ENCODE peak calls at places on chromosomes 7 and 10, in six cellular contexts. D is H9; C is CD4-positive, alpha-beta T cell; T is psoas muscle; A is left lung; V is tibial artery. Z is an unnamed sample.

GRCh38 chr7:122944682-122945303 is 50.7 kb downstream of the TAS2R16 start:
- DNase-seq in D (no peak), C (no peak), V (no peak), A (no peak), T (no peak), Z (no peak)

GRCh38 chr7:78226059-78226658 is 427.6 kb downstream of the PHTF2 start:
- DNase-seq in A (peak), D (peak), C (no peak), T (no peak), V (no peak), Z (no peak)

GRCh38 chr10:14032406-14032998 is 298.2 kb downstream of the FRMD4A start:
- DNase-seq in D (peak), C (peak), T (no peak), V (no peak), A (no peak), Z (no peak)

GRCh38 chr7:44043902-44044301 is 600 bp upstream of the DBNL start:
- DNase-seq in T (no peak), C (no peak), A (no peak), D (no peak), V (no peak), Z (no peak)

GRCh38 chr10:122513053-122513452 is 47.5 kb upstream of the DMBT1 start:
- DNase-seq in D (no peak), T (no peak), C (no peak), A (no peak), V (no peak), Z (no peak)

GRCh38 chr10:30435068-30435422 is 1.1 kb downstream of the MAP3K8 start:
- DNase-seq in A (peak), V (peak), C (no peak), D (no peak), T (peak), Z (no peak)

GRCh38 chr10:80908596-80908995 is 370.9 kb downstream of the SH2D4B start:
- DNase-seq in C (no peak), V (no peak), D (no peak), T (no peak), A (no peak), Z (no peak)

GRCh38 chr10:74988787-74989574 is 122.5 kb upstream of the SAMD8 start:
- DNase-seq in T (no peak), C (no peak), D (no peak), V (no peak), A (no peak), Z (no peak)

GRCh38 chr7:575425-576366 is 56.0 kb upstream of the PDGFA start:
- DNase-seq in T (no peak), C (no peak), A (no peak), D (no peak), V (no peak), Z (no peak)

GRCh38 chr7:149715476-149715875 is 57.9 kb downstream of the ZNF467 start:
- DNase-seq in D (peak), V (no peak), T (no peak), A (no peak), C (no peak), Z (no peak)

GRCh38 chr7:26381476-26382175 is 90.0 kb downstream of the SNX10 start:
- DNase-seq in V (no peak), D (no peak), A (no peak), T (no peak), C (no peak), Z (no peak)

GRCh38 chr10:61765176-61766087 is 102.7 kb downstream of the CABCOCO1 start:
- DNase-seq in D (no peak), T (no peak), A (no peak), C (no peak), V (no peak), Z (no peak)

GRCh38 chr7:43166686-43167085 is 54.2 kb downstream of the HECW1 start:
- DNase-seq in A (no peak), D (no peak), V (no peak), T (no peak), C (no peak), Z (no peak)

GRCh38 chr10:49053053-49053997 is 62.0 kb downstream of the VSTM4 start:
- DNase-seq in A (no peak), D (no peak), C (no peak), T (peak), V (no peak), Z (no peak)

GRCh38 chr7:107693396-107693795 is 32.8 kb downstream of the SLC26A4 start:
- DNase-seq in T (no peak), C (no peak), V (no peak), D (no peak), A (no peak), Z (no peak)

GRCh38 chr7:72546586-72546985 is 134.4 kb upstream of the CALN1 start:
- DNase-seq in V (no peak), T (no peak), D (no peak), C (no peak), A (no peak), Z (no peak)

GRCh38 chr10:127937915-127938440 is 31.1 kb downstream of the PTPRE start:
- DNase-seq in D (no peak), C (no peak), T (no peak), V (no peak), A (no peak), Z (no peak)

GRCh38 chr7:90973146-90973545 is 291.1 kb upstream of the FZD1 start:
- DNase-seq in V (no peak), C (no peak), A (no peak), T (no peak), D (no peak), Z (no peak)

GRCh38 chr10:94578790-94579189 is 33.2 kb downstream of the HELLS start:
- DNase-seq in T (no peak), C (no peak), V (no peak), A (no peak), D (no peak), Z (no peak)

GRCh38 chr7:70178787-70179186 is 580.5 kb downstream of the AUTS2 start:
- DNase-seq in C (no peak), V (no peak), A (peak), D (no peak), T (no peak), Z (no peak)

GRCh38 chr10:93465806-93466675 is 16.1 kb downstream of the MYOF start:
- DNase-seq in A (peak), V (peak), T (peak), D (no peak), C (no peak), Z (peak)

GRCh38 chr10:79142064-79142491 is 73.3 kb downstream of the ZMIZ1 start:
- DNase-seq in V (peak), C (no peak), A (no peak), D (no peak), T (peak), Z (no peak)

GRCh38 chr10:76902949-76903348 is 734.7 kb downstream of the KCNMA1 start:
- DNase-seq in V (no peak), A (no peak), C (no peak), T (no peak), D (peak), Z (no peak)

GRCh38 chr10:43998021-43998809 is 349.5 kb upstream of the ZNF32 start:
- DNase-seq in D (no peak), T (no peak), A (no peak), V (no peak), C (no peak), Z (no peak)

GRCh38 chr10:76150139-76150885 is 718.9 kb downstream of the LRMDA start:
- DNase-seq in T (no peak), V (no peak), D (peak), C (no peak), A (peak), Z (no peak)

GRCh38 chr7:48171190-48171589 is at the start of gene ABCA13:
- DNase-seq in D (no peak), A (no peak), C (no peak), T (no peak), V (no peak), Z (no peak)

GRCh38 chr10:3867454-3868273 is 82.7 kb upstream of the KLF6 start:
- DNase-seq in D (no peak), A (no peak), T (no peak), V (no peak), C (no peak), Z (no peak)

GRCh38 chr7:86942081-86942480 is 117.4 kb downstream of the ELAPOR2 start:
- DNase-seq in A (no peak), C (no peak), D (no peak), V (no peak), T (no peak), Z (no peak)

GRCh38 chr7:128791121-128791967 is 424 bp upstream of the CCDC136 start:
- DNase-seq in C (peak), D (peak), V (peak), A (peak), T (peak), Z (no peak)

GRCh38 chr7:128703605-128704004 is 31.5 kb downstream of the GARIN1A start:
- DNase-seq in C (no peak), V (no peak), A (no peak), T (no peak), D (no peak), Z (no peak)

GRCh38 chr10:88178758-88179157 is 315.3 kb downstream of the PTEN start:
- DNase-seq in T (no peak), C (no peak), D (no peak), A (no peak), V (no peak), Z (no peak)

GRCh38 chr10:33746878-33747277 is 412.4 kb upstream of the NRP1 start:
- DNase-seq in A (no peak), C (no peak), V (no peak), T (no peak), D (no peak), Z (no peak)

DNA sequence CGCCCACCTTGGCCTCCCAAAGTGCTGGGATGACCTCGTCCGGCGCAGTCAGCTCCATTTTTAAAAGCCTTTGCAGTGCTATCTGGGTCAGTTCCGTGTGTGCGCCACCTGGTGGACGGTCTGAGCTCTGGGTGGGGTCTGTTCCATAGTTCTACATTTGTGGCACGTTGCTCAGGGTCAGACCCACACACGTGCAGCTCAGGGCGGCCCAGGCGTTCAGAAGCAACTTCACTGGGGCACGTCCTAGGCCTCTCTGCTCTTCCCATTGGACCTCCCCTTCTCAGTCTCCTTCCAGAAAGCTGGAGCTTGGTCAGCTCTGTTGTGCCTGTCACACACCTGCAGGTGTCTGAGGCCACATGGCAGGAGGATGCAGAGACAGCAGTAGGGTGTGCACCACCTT is 137.9 kb downstream of the DNAJB6 start:
- DNase-seq in A (no peak), V (peak), D (peak), T (no peak), C (no peak), Z (no peak)
- TF ChIP-seq CTCF in A (no peak), V (no peak), D (peak), T (peak), C (peak), Z (peak)

GRCh38 chr7:11749629-11750028 is 82.4 kb downstream of the THSD7A start:
- DNase-seq in T (no peak), C (no peak), D (no peak), A (no peak), V (no peak), Z (no peak)
- TF ChIP-seq CTCF in T (no peak), C (no peak), D (no peak), A (no peak), V (no peak), Z (no peak)

GRCh38 chr7:12685550-12685949 is 1.9 kb upstream of the ARL4A start:
- DNase-seq in V (peak), D (peak), T (no peak), A (no peak), C (peak), Z (no peak)

GRCh38 chr7:12684733-12685132 is 2.7 kb upstream of the ARL4A start:
- DNase-seq in T (no peak), D (no peak), A (no peak), V (no peak), C (no peak), Z (no peak)

GRCh38 chr7:12684186-12684585 is 3.2 kb upstream of the ARL4A start:
- DNase-seq in T (no peak), V (no peak), D (no peak), A (no peak), C (no peak), Z (no peak)

GRCh38 chr7:12686234-12686893 is 1.1 kb upstream of the ARL4A start:
- DNase-seq in C (peak), T (peak), A (peak), V (peak), D (peak), Z (peak)

GRCh38 chr7:12683678-12684077 is 3.8 kb upstream of the ARL4A start:
- DNase-seq in A (no peak), D (no peak), C (no peak), V (no peak), T (no peak), Z (no peak)
- TF ChIP-seq CTCF in A (peak), D (peak), C (peak), V (no peak), T (no peak), Z (peak)

GRCh38 chr7:138449580-138449979 is 10.5 kb upstream of the TRIM24 start:
- DNase-seq in V (no peak), C (peak), D (peak), T (no peak), A (no peak), Z (no peak)
- TF ChIP-seq CTCF in V (no peak), C (peak), D (peak), T (peak), A (no peak), Z (peak)

GRCh38 chr7:19116121-19117080 is 1.0 kb downstream of the TWIST1 start:
- DNase-seq in C (no peak), T (peak), D (peak), A (no peak), V (peak), Z (peak)

GRCh38 chr7:19117081-19117869 is at the start of gene TWIST1:
- DNase-seq in T (peak), V (peak), D (peak), C (no peak), A (no peak), Z (no peak)

GRCh38 chr7:19118896-19119301 is 1.5 kb upstream of the TWIST1 start:
- DNase-seq in T (no peak), C (no peak), A (no peak), V (no peak), D (peak), Z (no peak)

GRCh38 chr7:19119372-19119771 is 1.9 kb upstream of the TWIST1 start:
- DNase-seq in V (no peak), T (no peak), A (no peak), D (no peak), C (no peak), Z (no peak)

GRCh38 chr7:19117870-19118608 is 603 bp upstream of the TWIST1 start:
- DNase-seq in D (peak), V (no peak), C (no peak), A (no peak), T (peak), Z (no peak)
- TF ChIP-seq CTCF in D (no peak), V (no peak), C (no peak), A (no peak), T (no peak), Z (peak)

GRCh38 chr7:100493476-100494264 is 9.9 kb downstream of the NYAP1 start:
- DNase-seq in C (peak), A (no peak), T (no peak), D (no peak), V (no peak), Z (no peak)

GRCh38 chr7:100489824-100490223 is 6.1 kb downstream of the NYAP1 start:
- DNase-seq in D (peak), A (no peak), C (no peak), V (no peak), T (no peak), Z (no peak)

GRCh38 chr7:100490483-100491191 is 6.9 kb downstream of the NYAP1 start:
- DNase-seq in C (no peak), D (no peak), A (no peak), V (no peak), T (no peak), Z (no peak)

GRCh38 chr7:100491192-100491578 is 7.5 kb downstream of the NYAP1 start:
- DNase-seq in D (no peak), C (no peak), T (no peak), A (no peak), V (no peak), Z (no peak)

DNA sequence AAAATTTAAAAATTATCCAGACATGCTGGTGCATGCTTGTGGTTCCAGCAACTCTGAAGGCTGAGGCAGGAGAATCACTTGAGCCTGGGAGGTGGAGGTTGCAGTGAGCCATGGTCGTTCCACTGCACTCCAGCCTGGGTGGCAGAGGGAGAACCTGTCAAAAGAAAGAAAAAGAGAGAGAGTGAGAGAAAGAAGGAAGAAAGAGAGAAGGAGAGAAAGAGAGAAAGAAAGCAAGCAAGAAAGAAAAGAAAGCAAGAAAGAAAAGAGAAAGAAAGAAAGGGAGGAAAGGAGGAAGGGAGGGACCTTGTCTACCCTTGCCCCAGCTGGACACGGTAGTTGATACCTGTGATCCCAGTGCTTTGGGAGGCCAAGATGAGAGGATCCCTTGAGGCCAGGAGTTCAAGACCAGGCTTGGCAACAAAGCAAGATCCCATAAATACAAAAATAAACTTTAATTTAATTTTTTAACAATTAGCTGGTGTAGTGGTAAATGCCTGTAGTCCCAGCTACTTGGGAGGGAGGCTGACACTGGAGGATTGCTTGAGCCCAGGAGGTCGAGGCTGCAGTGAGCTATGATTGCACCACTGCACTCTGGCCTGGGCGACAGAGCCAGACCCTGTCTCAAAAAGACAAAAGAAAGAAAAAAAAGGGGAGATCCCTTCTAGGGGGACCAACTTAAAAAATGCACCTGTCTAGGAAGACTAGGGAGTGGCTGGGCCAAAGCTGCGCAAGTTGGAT is 9.2 kb downstream of the NYAP1 start:
- DNase-seq in T (no peak), V (no peak), C (no peak), A (no peak), D (no peak), Z (no peak)
- TF ChIP-seq CTCF in T (no peak), V (no peak), C (no peak), A (no peak), D (no peak), Z (no peak)

GRCh38 chr10:113273151-113273876 is 279.5 kb upstream of the HABP2 start:
- DNase-seq in V (peak), C (no peak), A (peak), T (peak), D (no peak), Z (no peak)

GRCh38 chr10:113278664-113279063 is 274.2 kb upstream of the HABP2 start:
- DNase-seq in T (no peak), C (no peak), D (no peak), A (no peak), V (no peak), Z (no peak)

GRCh38 chr10:113269333-113269732 is 283.5 kb upstream of the HABP2 start:
- DNase-seq in T (no peak), C (no peak), D (no peak), V (no peak), A (no peak), Z (no peak)

GRCh38 chr10:113272511-113272910 is 280.3 kb upstream of the HABP2 start:
- DNase-seq in V (no peak), T (peak), C (no peak), A (no peak), D (no peak), Z (no peak)

DNA sequence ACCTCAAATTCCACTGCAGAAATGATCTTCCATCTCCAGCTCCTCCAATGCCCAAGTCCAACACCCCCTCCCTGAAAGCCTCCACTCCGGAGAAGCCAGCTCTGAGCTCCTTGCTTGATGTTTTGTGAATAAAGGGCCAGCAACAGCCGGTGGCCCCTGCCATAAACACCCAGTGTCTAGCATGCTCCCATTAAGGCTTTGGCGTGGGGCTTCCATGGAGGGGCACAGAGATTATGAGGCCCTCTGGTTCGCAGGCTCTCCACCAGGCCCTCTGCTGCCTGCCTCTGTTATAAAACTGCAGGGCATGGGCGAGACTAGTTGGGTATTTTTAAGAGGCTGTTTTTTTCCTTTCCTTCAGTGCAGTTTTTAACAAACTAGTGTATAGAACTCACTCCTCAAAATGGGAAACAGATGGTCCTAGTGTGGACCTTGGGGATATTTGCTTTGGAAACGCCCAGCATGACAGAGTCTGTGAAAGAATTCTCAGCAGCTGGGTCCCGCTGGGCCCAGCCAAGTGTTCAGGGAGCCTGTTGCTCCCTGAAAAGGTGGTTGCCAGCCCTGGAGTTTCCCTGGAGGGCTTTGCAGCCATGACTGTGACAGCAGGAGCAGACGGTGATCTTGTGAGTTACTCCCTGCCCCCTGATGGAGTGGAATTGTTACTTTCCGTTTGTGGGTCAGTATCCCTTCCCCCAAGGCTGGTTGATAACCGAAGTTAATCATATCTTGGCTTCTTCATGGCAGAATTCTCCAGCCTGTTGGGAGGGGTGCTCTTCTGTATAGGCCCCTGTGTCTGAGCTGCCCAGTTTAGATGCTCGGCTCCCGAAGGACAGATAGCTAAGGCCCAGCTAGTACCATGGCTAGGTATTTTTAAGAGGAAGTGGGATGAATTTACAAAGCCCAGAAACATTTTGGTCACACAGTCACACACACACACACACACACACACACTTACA is 278.7 kb upstream of the HABP2 start:
- DNase-seq in T (peak), D (no peak), V (peak), C (no peak), A (no peak), Z (no peak)
- TF ChIP-seq CTCF in T (no peak), D (no peak), V (no peak), C (no peak), A (no peak), Z (peak)